ENCODE peak calls at places on chromosomes 2 and 18, in nine cellular contexts. A, V, B, C, W, N, D, E and H are unnamed samples.

GRCh38 chr18:3457261-3457724 is 7.3 kb downstream of the TGIF1 start:
- DNase-seq in B (no peak), C (no peak), V (peak), E (no peak), D (no peak), W (no peak), A (no peak), N (no peak), H (no peak)

GRCh38 chr2:219124379-219125110 is 36.1 kb downstream of the NHEJ1 start:
- DNase-seq in B (no peak), E (peak), D (no peak), C (no peak), N (peak), V (no peak), A (no peak), W (peak), H (no peak)

GRCh38 chr2:135819211-135819610 is 17.8 kb downstream of the LCT start:
- DNase-seq in A (no peak), C (no peak), N (peak), V (peak), W (no peak), E (peak), D (peak), B (peak), H (no peak)

GRCh38 chr18:59810183-59810582 is 89.6 kb upstream of the PMAIP1 start:
- DNase-seq in B (no peak), D (no peak), E (no peak), C (no peak), V (no peak), W (no peak), N (no peak), A (no peak), H (no peak)

GRCh38 chr2:59974051-59974766 is 579.2 kb downstream of the BCL11A start:
- DNase-seq in V (no peak), D (peak), N (peak), E (no peak), A (no peak), B (no peak), C (no peak), W (no peak), H (no peak)

GRCh38 chr2:24824966-24825882 is 32.0 kb downstream of the CENPO start:
- DNase-seq in E (no peak), A (no peak), W (no peak), B (peak), V (peak), N (peak), C (no peak), D (no peak), H (peak)

GRCh38 chr2:196601430-196602306 is 37.8 kb upstream of the CCDC150 start:
- DNase-seq in A (no peak), V (peak), B (peak), W (no peak), C (peak), E (peak), D (peak), N (peak), H (peak)

GRCh38 chr2:162057426-162057825 is 16.6 kb downstream of the DPP4 start:
- DNase-seq in V (no peak), N (no peak), D (no peak), W (no peak), B (no peak), A (no peak), E (no peak), C (no peak), H (no peak)

GRCh38 chr18:74916773-74917393 is 292.1 kb downstream of the PTGR3 start:
- DNase-seq in D (no peak), E (no peak), V (no peak), B (no peak), A (no peak), N (no peak), W (no peak), C (no peak), H (no peak)

GRCh38 chr2:102915128-102915527 is 153.3 kb downstream of the TMEM182 start:
- DNase-seq in A (no peak), B (peak), E (peak), V (peak), W (no peak), N (peak), C (no peak), D (no peak), H (no peak)

GRCh38 chr2:187429989-187430388 is 18.1 kb downstream of the CALCRL start:
- DNase-seq in A (no peak), E (peak), C (no peak), W (peak), B (no peak), V (no peak), D (no peak), N (no peak), H (no peak)

GRCh38 chr2:54801422-54801821 is 78.0 kb downstream of the EML6 start:
- DNase-seq in D (no peak), E (no peak), W (no peak), C (no peak), A (no peak), B (no peak), N (no peak), V (no peak), H (no peak)

GRCh38 chr18:21406111-21406510 is 164.1 kb downstream of the GREB1L start:
- DNase-seq in N (no peak), B (no peak), E (peak), V (no peak), A (no peak), C (no peak), W (no peak), D (no peak), H (no peak)